ENCODE peak calls at places on chromosomes 2 and 18, in five cellular contexts. One of them, this sample, is unnamed.

GRCh38 chr2:85862426-85862825 is 26.4 kb downstream of the ST3GAL5 start:
- DNase-seq in A549: no peak
- DNase-seq in AG10803: no peak
- DNase-seq in AG09309: no peak
- DNase-seq in BJ: no peak
- DNase-seq in this sample: no peak

GRCh38 chr2:60317831-60318230 is 235.6 kb downstream of the BCL11A start:
- DNase-seq in BJ: no peak
- DNase-seq in AG10803: no peak
- DNase-seq in AG09309: no peak
- DNase-seq in A549: no peak
- DNase-seq in this sample: no peak

GRCh38 chr2:237566401-237567235 is at the start of gene PRLH:
- DNase-seq in BJ: no peak
- DNase-seq in AG10803: no peak
- DNase-seq in AG09309: no peak
- DNase-seq in A549: no peak
- DNase-seq in this sample: no peak

GRCh38 chr2:241109210-241110088 is 7.4 kb upstream of the MTERF4 start:
- DNase-seq in A549: no peak
- DNase-seq in AG09309: no peak
- DNase-seq in BJ: no peak
- DNase-seq in AG10803: no peak
- DNase-seq in this sample: no peak

GRCh38 chr18:79889569-79889968 is 61.9 kb downstream of the SLC66A2 start:
- DNase-seq in AG10803: no peak
- DNase-seq in BJ: no peak
- DNase-seq in A549: no peak
- DNase-seq in AG09309: no peak
- DNase-seq in this sample: no peak

GRCh38 chr2:127581516-127582490 is 46.3 kb downstream of the MYO7B start:
- DNase-seq in A549: no peak
- DNase-seq in BJ: no peak
- DNase-seq in AG09309: no peak
- DNase-seq in AG10803: no peak
- DNase-seq in this sample: no peak

GRCh38 chr2:71064754-71065621 is 3.5 kb upstream of the NAGK start:
- DNase-seq in AG10803: peak
- DNase-seq in A549: no peak
- DNase-seq in BJ: no peak
- DNase-seq in AG09309: peak
- DNase-seq in this sample: peak

GRCh38 chr2:190271783-190272456 is 47.7 kb downstream of the HIBCH start:
- DNase-seq in A549: no peak
- DNase-seq in AG10803: no peak
- DNase-seq in BJ: no peak
- DNase-seq in AG09309: no peak
- DNase-seq in this sample: no peak

GRCh38 chr2:220276736-220277444 is 649.5 kb downstream of the SLC4A3 start:
- DNase-seq in AG10803: peak
- DNase-seq in A549: no peak
- DNase-seq in BJ: peak
- DNase-seq in AG09309: peak
- DNase-seq in this sample: peak

GRCh38 chr2:182540236-182540635 is 113.4 kb upstream of the PDE1A start:
- DNase-seq in BJ: no peak
- DNase-seq in A549: no peak
- DNase-seq in AG09309: no peak
- DNase-seq in AG10803: no peak
- DNase-seq in this sample: no peak

GRCh38 chr18:56333146-56333545 is 305.2 kb downstream of the TXNL1 start:
- DNase-seq in BJ: no peak
- DNase-seq in AG10803: no peak
- DNase-seq in AG09309: no peak
- DNase-seq in A549: no peak
- DNase-seq in this sample: no peak

GRCh38 chr18:45854036-45854586 is 28.6 kb downstream of the SIGLEC15 start:
- DNase-seq in AG09309: no peak
- DNase-seq in BJ: no peak
- DNase-seq in A549: no peak
- DNase-seq in AG10803: no peak
- DNase-seq in this sample: no peak

GRCh38 chr2:70557171-70557838 is 3.7 kb upstream of the TGFA start:
- DNase-seq in A549: no peak
- DNase-seq in BJ: no peak
- DNase-seq in AG10803: no peak
- DNase-seq in AG09309: no peak
- DNase-seq in this sample: peak

GRCh38 chr2:100179806-100180205 is 37.4 kb upstream of the AFF3 start:
- DNase-seq in AG10803: no peak
- DNase-seq in AG09309: no peak
- DNase-seq in BJ: no peak
- DNase-seq in A549: no peak
- DNase-seq in this sample: no peak

GRCh38 chr2:19474128-19474527 is 115.7 kb upstream of the OSR1 start:
- DNase-seq in BJ: peak
- DNase-seq in A549: no peak
- DNase-seq in AG09309: peak
- DNase-seq in AG10803: peak
- DNase-seq in this sample: peak

GRCh38 chr2:85959826-85960225 is 71.0 kb upstream of the ST3GAL5 start:
- DNase-seq in AG10803: no peak
- DNase-seq in A549: no peak
- DNase-seq in AG09309: no peak
- DNase-seq in BJ: no peak
- DNase-seq in this sample: no peak

GRCh38 chr2:239587836-239588235 is 187.0 kb upstream of the HDAC4 start:
- DNase-seq in AG09309: no peak
- DNase-seq in A549: no peak
- DNase-seq in BJ: no peak
- DNase-seq in AG10803: no peak
- DNase-seq in this sample: no peak

GRCh38 chr2:3211256-3211970 is 166.2 kb downstream of the EIPR1 start:
- DNase-seq in AG10803: no peak
- DNase-seq in AG09309: no peak
- DNase-seq in A549: no peak
- DNase-seq in BJ: no peak
- DNase-seq in this sample: no peak

GRCh38 chr2:138421971-138422335 is 79.6 kb upstream of the SPOPL start:
- DNase-seq in AG09309: peak
- DNase-seq in A549: peak
- DNase-seq in BJ: peak
- DNase-seq in AG10803: peak
- DNase-seq in this sample: peak

GRCh38 chr18:68874361-68874760 is 76.5 kb downstream of the CCDC102B start:
- DNase-seq in A549: no peak
- DNase-seq in BJ: peak
- DNase-seq in AG09309: peak
- DNase-seq in AG10803: peak
- DNase-seq in this sample: no peak

GRCh38 chr2:232502513-232502900 is 14.9 kb upstream of the ECEL1 start:
- DNase-seq in A549: no peak
- DNase-seq in AG10803: no peak
- DNase-seq in AG09309: no peak
- DNase-seq in BJ: no peak
- DNase-seq in this sample: no peak

GRCh38 chr2:227785293-227785692 is 28.3 kb upstream of the CCL20 start:
- DNase-seq in A549: no peak
- DNase-seq in AG10803: no peak
- DNase-seq in AG09309: no peak
- DNase-seq in BJ: no peak
- DNase-seq in this sample: peak

GRCh38 chr18:76975577-76976110 is 153.3 kb downstream of the ZNF236 start:
- DNase-seq in BJ: no peak
- DNase-seq in AG09309: no peak
- DNase-seq in AG10803: no peak
- DNase-seq in A549: no peak
- DNase-seq in this sample: no peak

GRCh38 chr18:70366174-70366573 is 77.3 kb downstream of the SOCS6 start:
- DNase-seq in BJ: no peak
- DNase-seq in A549: no peak
- DNase-seq in AG09309: no peak
- DNase-seq in AG10803: no peak
- DNase-seq in this sample: no peak

GRCh38 chr2:34241905-34242740 is 643.0 kb upstream of the FAM98A start:
- DNase-seq in BJ: no peak
- DNase-seq in A549: no peak
- DNase-seq in AG10803: no peak
- DNase-seq in AG09309: no peak
- DNase-seq in this sample: no peak

GRCh38 chr2:65377556-65378307 is 54.7 kb downstream of the SPRED2 start:
- DNase-seq in AG10803: peak
- DNase-seq in AG09309: peak
- DNase-seq in A549: peak
- DNase-seq in BJ: peak
- DNase-seq in this sample: peak

GRCh38 chr18:78766651-78767533 is 212.7 kb upstream of the SALL3 start:
- DNase-seq in A549: no peak
- DNase-seq in AG09309: no peak
- DNase-seq in BJ: no peak
- DNase-seq in AG10803: no peak
- DNase-seq in this sample: no peak

GRCh38 chr2:61750624-61751023 is 103.2 kb downstream of the FAM161A start:
- DNase-seq in BJ: peak
- DNase-seq in A549: no peak
- DNase-seq in AG10803: peak
- DNase-seq in AG09309: no peak
- DNase-seq in this sample: no peak

GRCh38 chr2:191645032-191645431 is 32.9 kb upstream of the NABP1 start:
- DNase-seq in AG10803: no peak
- DNase-seq in AG09309: no peak
- DNase-seq in A549: no peak
- DNase-seq in BJ: no peak
- DNase-seq in this sample: no peak

GRCh38 chr2:190842606-190843104 is 38.0 kb upstream of the GLS start:
- DNase-seq in AG09309: no peak
- DNase-seq in AG10803: no peak
- DNase-seq in BJ: no peak
- DNase-seq in A549: no peak
- DNase-seq in this sample: no peak

GRCh38 chr2:64008434-64009009 is 10.7 kb downstream of the VPS54 start:
- DNase-seq in AG09309: no peak
- DNase-seq in AG10803: no peak
- DNase-seq in BJ: no peak
- DNase-seq in A549: no peak
- DNase-seq in this sample: no peak

GRCh38 chr2:28359222-28360065 is 33.2 kb upstream of the FOSL2 start:
- DNase-seq in AG10803: no peak
- DNase-seq in AG09309: no peak
- DNase-seq in BJ: no peak
- DNase-seq in A549: no peak
- DNase-seq in this sample: peak

GRCh38 chr2:8500124-8501054 is 181.5 kb upstream of the ID2 start:
- DNase-seq in AG10803: peak
- DNase-seq in AG09309: no peak
- DNase-seq in A549: peak
- DNase-seq in BJ: no peak
- DNase-seq in this sample: peak

DNA sequence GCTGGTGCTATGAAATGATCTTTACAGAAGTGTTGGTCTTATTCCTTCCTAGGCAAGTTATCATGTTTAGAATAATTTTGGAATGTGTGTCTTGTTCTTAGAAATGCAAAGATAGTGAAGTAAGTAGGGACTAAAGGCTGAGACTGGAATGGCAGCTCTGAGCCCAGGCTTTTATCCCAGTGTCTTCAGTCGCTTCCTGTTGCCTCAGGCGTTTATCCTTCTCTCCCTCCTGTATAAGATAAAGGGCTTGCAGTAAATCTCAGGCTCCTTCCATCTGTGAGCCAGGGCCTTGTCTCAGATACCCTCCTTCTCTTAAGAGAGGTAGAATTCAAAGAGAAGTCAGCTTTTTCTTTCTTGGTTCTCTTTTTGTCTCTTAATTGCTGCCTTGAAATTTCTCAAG is 218.1 kb downstream of the TPGS2 start:
- DNase-seq in A549: no peak
- DNase-seq in AG09309: no peak
- DNase-seq in BJ: no peak
- DNase-seq in AG10803: no peak
- DNase-seq in this sample: no peak
- H3K4me3 ChIP-seq in A549: no peak
- H3K4me3 ChIP-seq in AG09309: no peak
- H3K4me3 ChIP-seq in BJ: no peak
- H3K4me3 ChIP-seq in AG10803: no peak
- H3K4me3 ChIP-seq in this sample: no peak

GRCh38 chr18:26963292-26963691 is 97.8 kb upstream of the AQP4 start:
- DNase-seq in AG09309: no peak
- DNase-seq in BJ: no peak
- DNase-seq in A549: peak
- DNase-seq in AG10803: no peak
- DNase-seq in this sample: peak
- TF ChIP-seq CTCF in AG09309: no peak
- TF ChIP-seq CTCF in BJ: no peak
- TF ChIP-seq CTCF in A549: peak
- TF ChIP-seq CTCF in AG10803: no peak
- TF ChIP-seq CTCF in this sample: peak

GRCh38 chr18:49563130-49563540 is 1.3 kb downstream of the LIPG start:
- DNase-seq in A549: no peak
- DNase-seq in BJ: no peak
- DNase-seq in AG09309: no peak
- DNase-seq in AG10803: no peak
- DNase-seq in this sample: peak
- H3K4me3 ChIP-seq in A549: no peak
- H3K4me3 ChIP-seq in BJ: no peak
- H3K4me3 ChIP-seq in AG09309: no peak
- H3K4me3 ChIP-seq in AG10803: no peak
- H3K4me3 ChIP-seq in this sample: peak

GRCh38 chr2:80467262-80467811 is 162.8 kb upstream of the LRRTM1 start:
- DNase-seq in AG09309: no peak
- DNase-seq in BJ: no peak
- DNase-seq in AG10803: no peak
- DNase-seq in A549: no peak
- DNase-seq in this sample: no peak

GRCh38 chr2:80464275-80464674 is 159.7 kb upstream of the LRRTM1 start:
- DNase-seq in A549: no peak
- DNase-seq in BJ: no peak
- DNase-seq in AG10803: no peak
- DNase-seq in AG09309: no peak
- DNase-seq in this sample: no peak

GRCh38 chr2:80473806-80474205 is 169.3 kb upstream of the LRRTM1 start:
- DNase-seq in A549: no peak
- DNase-seq in BJ: no peak
- DNase-seq in AG09309: no peak
- DNase-seq in AG10803: peak
- DNase-seq in this sample: no peak

GRCh38 chr2:80473069-80473468 is 168.5 kb upstream of the LRRTM1 start:
- DNase-seq in AG10803: no peak
- DNase-seq in AG09309: no peak
- DNase-seq in A549: no peak
- DNase-seq in BJ: no peak
- DNase-seq in this sample: no peak

DNA sequence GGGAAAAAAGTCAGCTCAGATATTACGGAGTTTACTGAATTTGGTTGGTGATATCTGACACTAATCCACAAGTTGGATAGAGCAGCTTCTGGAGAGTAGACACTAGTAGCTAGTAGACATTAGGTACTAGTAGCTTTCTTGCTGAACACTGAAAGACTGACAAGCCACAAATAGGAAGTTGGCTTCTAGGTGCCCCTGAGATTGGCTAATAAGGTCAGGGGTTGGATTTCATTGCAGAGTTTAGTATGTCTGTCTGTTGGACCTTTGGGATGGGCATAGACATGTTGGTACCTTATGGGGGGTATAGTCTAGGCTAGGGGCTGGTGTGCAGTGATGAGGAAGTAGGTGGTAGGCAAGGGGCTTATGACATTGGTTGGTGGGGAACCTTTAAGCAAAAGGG is 164.9 kb upstream of the LRRTM1 start:
- DNase-seq in AG10803: no peak
- DNase-seq in A549: no peak
- DNase-seq in AG09309: no peak
- DNase-seq in BJ: no peak
- DNase-seq in this sample: no peak
- TF ChIP-seq CTCF in AG10803: no peak
- TF ChIP-seq CTCF in A549: no peak
- TF ChIP-seq CTCF in AG09309: no peak
- TF ChIP-seq CTCF in BJ: no peak
- TF ChIP-seq CTCF in this sample: no peak